ENCODE peak calls at places on chromosomes 3 and 15, in six cellular contexts. Q is activated B cell treated with CpG ODN at 0.5 μM for 24 hours; N is transverse colon; V is left colon; M is CD4-positive, alpha-beta memory T cell; D is HTR-8/SVneo. F is an unnamed sample.

GRCh38 chr15:91863621-91864255 is 10.2 kb downstream of the SLCO3A1 start:
- DNase-seq in N (no peak), M (no peak), D (no peak), V (no peak), Q (no peak), F (no peak)

GRCh38 chr3:89184151-89184550 is 76.7 kb downstream of the EPHA3 start:
- DNase-seq in D (no peak), N (no peak), M (no peak), Q (no peak), V (no peak), F (no peak)

GRCh38 chr15:84387086-84387485 is 151.5 kb downstream of the GOLGA6L4 start:
- DNase-seq in M (no peak), N (no peak), Q (no peak), V (no peak), D (no peak), F (no peak)

GRCh38 chr15:60745469-60745971 is 266.6 kb upstream of the ICE2 start:
- DNase-seq in V (peak), M (no peak), N (peak), D (no peak), Q (no peak), F (no peak)

GRCh38 chr15:89587955-89588354 is 12.7 kb downstream of the TICRR start:
- DNase-seq in Q (no peak), N (no peak), M (no peak), D (no peak), V (no peak), F (no peak)

GRCh38 chr3:99315896-99316295 is 322.5 kb upstream of the COL8A1 start:
- DNase-seq in N (no peak), D (no peak), M (no peak), V (no peak), Q (no peak), F (no peak)

GRCh38 chr3:45776611-45777010 is 19.7 kb downstream of the SLC6A20 start:
- DNase-seq in M (no peak), V (no peak), D (no peak), Q (no peak), N (no peak), F (no peak)

GRCh38 chr15:45183511-45183910 is 4.3 kb downstream of the SHF start:
- DNase-seq in V (no peak), N (no peak), M (no peak), D (no peak), Q (no peak), F (no peak)

GRCh38 chr3:134592806-134593205 is 58.0 kb downstream of the KY start:
- DNase-seq in D (no peak), V (no peak), M (no peak), N (no peak), Q (no peak), F (no peak)

GRCh38 chr3:46632792-46633191 is 20.5 kb downstream of the FAM240A start:
- DNase-seq in V (no peak), Q (no peak), N (no peak), D (no peak), M (no peak), F (no peak)

GRCh38 chr3:20040476-20041196 is 390 bp downstream of the KAT2B start:
- DNase-seq in Q (peak), D (peak), V (peak), N (peak), M (peak), F (peak)

GRCh38 chr15:72285927-72286516 is 13.7 kb upstream of the PARP6 start:
- DNase-seq in D (peak), V (no peak), N (peak), M (peak), Q (peak), F (no peak)

GRCh38 chr3:119937229-119937628 is 155.3 kb downstream of the NR1I2 start:
- DNase-seq in N (no peak), D (no peak), V (no peak), Q (no peak), M (peak), F (no peak)

GRCh38 chr3:9352917-9353823 is 9.7 kb upstream of the THUMPD3 start:
- DNase-seq in Q (peak), M (peak), D (peak), N (peak), V (peak), F (peak)

GRCh38 chr3:141150431-141150830 is 81.2 kb upstream of the PXYLP1 start:
- DNase-seq in N (no peak), D (no peak), M (no peak), V (no peak), Q (no peak), F (no peak)

GRCh38 chr3:51539291-51539891 is 872 bp downstream of the RAD54L2 start:
- DNase-seq in Q (peak), V (peak), N (peak), D (peak), M (peak), F (peak)

GRCh38 chr3:119173325-119173724 is at the start of gene UPK1B:
- DNase-seq in M (no peak), N (no peak), V (no peak), D (no peak), Q (no peak), F (no peak)

GRCh38 chr15:99992611-99993231 is 259.5 kb upstream of the LYSMD4 start:
- DNase-seq in V (peak), Q (no peak), N (no peak), M (no peak), D (no peak), F (no peak)

GRCh38 chr3:159855599-159856495 is 132.8 kb upstream of the IL12A start:
- DNase-seq in Q (no peak), N (no peak), V (no peak), M (no peak), D (no peak), F (no peak)

GRCh38 chr3:128076783-128077624 is 24.8 kb downstream of the SEC61A1 start:
- DNase-seq in N (peak), M (peak), D (no peak), V (no peak), Q (peak), F (no peak)

GRCh38 chr3:176351408-176351807 is 845.9 kb downstream of the TBL1XR1 start:
- DNase-seq in D (no peak), Q (no peak), V (no peak), N (no peak), M (no peak), F (peak)

GRCh38 chr15:77649610-77650009 is 16.9 kb upstream of the LINGO1 start:
- DNase-seq in Q (no peak), N (no peak), V (no peak), M (no peak), D (no peak), F (no peak)

GRCh38 chr15:72398189-72398588 is at the start of gene TMEM202:
- DNase-seq in N (no peak), D (no peak), V (no peak), Q (no peak), M (no peak), F (no peak)

GRCh38 chr3:5650303-5650702 is 462.8 kb downstream of the EDEM1 start:
- DNase-seq in N (no peak), D (no peak), V (no peak), M (no peak), Q (no peak), F (no peak)

GRCh38 chr15:74768771-74769342 is 13.0 kb upstream of the CSK start:
- DNase-seq in Q (no peak), D (peak), V (no peak), N (peak), M (peak), F (no peak)

GRCh38 chr15:59020321-59020720 is 32.9 kb downstream of the RNF111 start:
- DNase-seq in V (no peak), M (no peak), N (no peak), D (no peak), Q (no peak), F (no peak)

GRCh38 chr15:60691508-60692047 is 212.6 kb upstream of the ICE2 start:
- DNase-seq in N (no peak), D (no peak), Q (no peak), M (no peak), V (no peak), F (no peak)

GRCh38 chr3:119331661-119332060 is 37.5 kb downstream of the ARHGAP31 start:
- DNase-seq in N (no peak), V (no peak), Q (no peak), D (no peak), M (no peak), F (peak)

GRCh38 chr3:189148090-189148507 is 23.7 kb upstream of the TPRG1 start:
- DNase-seq in N (peak), D (peak), Q (peak), V (peak), M (peak), F (peak)

GRCh38 chr15:70271422-70272088 is 173.8 kb upstream of the TLE3 start:
- DNase-seq in V (no peak), N (peak), M (no peak), D (peak), Q (no peak), F (peak)

GRCh38 chr15:65818927-65819562 is 27.0 kb upstream of the DENND4A start:
- DNase-seq in V (no peak), Q (no peak), M (peak), D (no peak), N (no peak), F (no peak)

GRCh38 chr15:38021259-38021658 is 86.8 kb downstream of the TMCO5A start:
- DNase-seq in M (no peak), N (no peak), D (no peak), V (no peak), Q (no peak), F (no peak)

GRCh38 chr3:108838411-108838810 is 15.8 kb downstream of the TRAT1 start:
- DNase-seq in N (no peak), Q (no peak), D (no peak), M (no peak), V (no peak), F (no peak)

GRCh38 chr3:45781271-45781670 is 15.1 kb downstream of the SLC6A20 start:
- DNase-seq in Q (no peak), M (no peak), V (no peak), D (no peak), N (no peak), F (no peak)

GRCh38 chr15:25508369-25509002 is 69.7 kb upstream of the UBE3A start:
- DNase-seq in N (no peak), M (peak), D (no peak), V (no peak), Q (no peak), F (peak)

GRCh38 chr3:182092662-182093262 is 381.0 kb downstream of the SOX2 start:
- DNase-seq in N (no peak), Q (no peak), D (no peak), M (no peak), V (no peak), F (no peak)

GRCh38 chr15:78004919-78005634 is 72.4 kb downstream of the TBC1D2B start:
- DNase-seq in D (peak), M (no peak), V (peak), Q (no peak), N (peak), F (peak)